ENCODE peak calls at places on chromosomes 13 and 19, in four cellular contexts. One of them, this sample, is unnamed.

GRCh38 chr13:98216711-98217110 is 39.6 kb upstream of the RNF113B start:
- DNase-seq in GM12891: no peak
- DNase-seq in IMR-90: peak
- DNase-seq in heart left ventricle: no peak
- DNase-seq in this sample: no peak

GRCh38 chr13:43786766-43787517 is at the start of gene ENOX1:
- DNase-seq in GM12891: peak
- DNase-seq in IMR-90: peak
- DNase-seq in heart left ventricle: peak
- DNase-seq in this sample: peak

GRCh38 chr19:7868326-7868670 is 5.9 kb downstream of the PRR36 start:
- DNase-seq in GM12891: no peak
- DNase-seq in IMR-90: no peak
- DNase-seq in heart left ventricle: no peak
- DNase-seq in this sample: no peak

GRCh38 chr13:99375806-99376080 is 68.5 kb upstream of the GPR183 start:
- DNase-seq in GM12891: no peak
- DNase-seq in IMR-90: no peak
- DNase-seq in heart left ventricle: no peak
- DNase-seq in this sample: no peak

GRCh38 chr13:95677564-95678386 is 836 bp downstream of the DNAJC3 start:
- DNase-seq in GM12891: no peak
- DNase-seq in IMR-90: peak
- DNase-seq in heart left ventricle: no peak
- DNase-seq in this sample: peak

GRCh38 chr13:44432595-44432994 is 59.0 kb downstream of the SERP2 start:
- DNase-seq in GM12891: no peak
- DNase-seq in IMR-90: peak
- DNase-seq in heart left ventricle: no peak
- DNase-seq in this sample: no peak

GRCh38 chr19:49362926-49363264 is 679 bp upstream of the TEAD2 start:
- DNase-seq in GM12891: no peak
- DNase-seq in IMR-90: peak
- DNase-seq in heart left ventricle: peak
- DNase-seq in this sample: peak

GRCh38 chr19:45508931-45509691 is 1.8 kb downstream of the VASP start:
- DNase-seq in GM12891: peak
- DNase-seq in IMR-90: peak
- DNase-seq in heart left ventricle: peak
- DNase-seq in this sample: peak

GRCh38 chr13:106580551-106580950 is 12.6 kb upstream of the ARGLU1 start:
- DNase-seq in GM12891: no peak
- DNase-seq in IMR-90: no peak
- DNase-seq in heart left ventricle: no peak
- DNase-seq in this sample: no peak

GRCh38 chr19:8973501-8974091 is 36.6 kb downstream of the MUC16 start:
- DNase-seq in GM12891: no peak
- DNase-seq in IMR-90: no peak
- DNase-seq in heart left ventricle: no peak
- DNase-seq in this sample: peak

GRCh38 chr19:34851277-34851804 is 75.4 kb upstream of the ZNF30 start:
- DNase-seq in GM12891: no peak
- DNase-seq in IMR-90: no peak
- DNase-seq in heart left ventricle: no peak
- DNase-seq in this sample: no peak

GRCh38 chr13:34361528-34361927 is 543.6 kb downstream of the RFC3 start:
- DNase-seq in GM12891: no peak
- DNase-seq in IMR-90: no peak
- DNase-seq in heart left ventricle: no peak
- DNase-seq in this sample: no peak

GRCh38 chr13:48571121-48571901 is 38.4 kb upstream of the RCBTB2 start:
- DNase-seq in GM12891: no peak
- DNase-seq in IMR-90: peak
- DNase-seq in heart left ventricle: no peak
- DNase-seq in this sample: no peak

GRCh38 chr13:58134012-58134411 is 502.5 kb downstream of the PCDH17 start:
- DNase-seq in GM12891: no peak
- DNase-seq in IMR-90: no peak
- DNase-seq in heart left ventricle: no peak
- DNase-seq in this sample: no peak

GRCh38 chr19:19816679-19817078 is 4.9 kb downstream of the ZNF506 start:
- DNase-seq in GM12891: no peak
- DNase-seq in IMR-90: no peak
- DNase-seq in heart left ventricle: no peak
- DNase-seq in this sample: no peak

GRCh38 chr13:113644800-113645199 is 13.2 kb downstream of the ATP4B start:
- DNase-seq in GM12891: no peak
- DNase-seq in IMR-90: no peak
- DNase-seq in heart left ventricle: no peak
- DNase-seq in this sample: no peak

GRCh38 chr13:113643593-113643992 is 14.4 kb downstream of the ATP4B start:
- DNase-seq in GM12891: no peak
- DNase-seq in IMR-90: no peak
- DNase-seq in heart left ventricle: no peak
- DNase-seq in this sample: no peak

GRCh38 chr13:113645329-113645728 is 12.7 kb downstream of the ATP4B start:
- DNase-seq in GM12891: no peak
- DNase-seq in IMR-90: no peak
- DNase-seq in heart left ventricle: no peak
- DNase-seq in this sample: no peak

GRCh38 chr13:113641426-113641825 is 16.6 kb downstream of the ATP4B start:
- DNase-seq in GM12891: no peak
- DNase-seq in IMR-90: no peak
- DNase-seq in heart left ventricle: peak
- DNase-seq in this sample: no peak

GRCh38 chr13:113642563-113642962 is 15.4 kb downstream of the ATP4B start:
- DNase-seq in GM12891: no peak
- DNase-seq in IMR-90: no peak
- DNase-seq in heart left ventricle: no peak
- DNase-seq in this sample: no peak
- TF ChIP-seq POLR2A in GM12891: no peak
- TF ChIP-seq POLR2A in IMR-90: no peak
- TF ChIP-seq POLR2A in heart left ventricle: no peak
- TF ChIP-seq POLR2A in this sample: no peak

GRCh38 chr19:29664753-29665214 is 477 bp upstream of the PLEKHF1 start:
- DNase-seq in GM12891: no peak
- DNase-seq in IMR-90: no peak
- DNase-seq in heart left ventricle: no peak
- DNase-seq in this sample: no peak

GRCh38 chr19:29666634-29667389 is 1.6 kb downstream of the PLEKHF1 start:
- DNase-seq in GM12891: no peak
- DNase-seq in IMR-90: peak
- DNase-seq in heart left ventricle: peak
- DNase-seq in this sample: peak

GRCh38 chr19:29665215-29665825 is at the start of gene PLEKHF1:
- DNase-seq in GM12891: peak
- DNase-seq in IMR-90: peak
- DNase-seq in heart left ventricle: peak
- DNase-seq in this sample: peak

GRCh38 chr19:29667390-29667783 is 2.1 kb downstream of the PLEKHF1 start:
- DNase-seq in GM12891: no peak
- DNase-seq in IMR-90: no peak
- DNase-seq in heart left ventricle: no peak
- DNase-seq in this sample: no peak

GRCh38 chr19:29665826-29666633 is 769 bp downstream of the PLEKHF1 start:
- DNase-seq in GM12891: no peak
- DNase-seq in IMR-90: peak
- DNase-seq in heart left ventricle: peak
- DNase-seq in this sample: no peak
- TF ChIP-seq POLR2A in GM12891: no peak
- TF ChIP-seq POLR2A in IMR-90: peak
- TF ChIP-seq POLR2A in heart left ventricle: peak
- TF ChIP-seq POLR2A in this sample: no peak

GRCh38 chr19:31698352-31698751 is 349.1 kb upstream of the TSHZ3 start:
- DNase-seq in GM12891: no peak
- DNase-seq in IMR-90: no peak
- DNase-seq in heart left ventricle: no peak
- DNase-seq in this sample: no peak
- TF ChIP-seq POLR2A in GM12891: no peak
- TF ChIP-seq POLR2A in IMR-90: no peak
- TF ChIP-seq POLR2A in heart left ventricle: no peak
- TF ChIP-seq POLR2A in this sample: no peak

DNA sequence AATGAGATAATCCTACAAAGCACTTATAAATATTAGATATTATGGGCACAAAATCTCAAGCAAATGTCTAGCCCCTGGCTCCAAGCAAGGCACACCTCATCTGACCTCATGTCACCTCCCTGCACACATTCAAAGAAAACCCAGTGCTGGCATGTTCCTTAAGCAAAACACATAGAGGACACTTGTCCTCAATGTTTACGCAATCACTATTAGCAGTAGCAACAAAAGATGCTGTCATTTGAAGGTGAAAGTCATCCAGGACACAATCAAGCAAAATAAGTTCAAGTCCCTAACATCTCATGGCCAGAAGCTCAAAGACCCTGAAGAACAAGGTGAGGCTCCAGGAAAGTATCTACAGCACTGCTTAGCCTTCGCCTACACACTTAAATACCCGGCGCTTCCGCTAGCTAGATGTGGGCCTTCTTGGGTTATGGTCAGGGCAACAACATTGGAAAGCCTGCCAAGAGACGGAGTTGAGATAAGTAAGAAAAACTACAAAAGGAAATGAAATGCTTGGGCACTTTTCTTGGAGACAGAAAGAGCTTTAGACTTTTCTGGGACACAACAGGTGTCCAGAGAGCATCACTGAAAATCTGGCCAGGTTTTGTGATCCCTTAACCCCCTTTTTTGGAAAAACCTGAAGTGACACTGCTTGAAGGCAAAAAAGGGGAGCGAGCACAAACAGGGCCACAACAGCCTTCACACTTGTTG is 85.7 kb downstream of the FOXO1 start:
- DNase-seq in GM12891: no peak
- DNase-seq in IMR-90: no peak
- DNase-seq in heart left ventricle: no peak
- DNase-seq in this sample: no peak
- TF ChIP-seq POLR2A in GM12891: no peak
- TF ChIP-seq POLR2A in IMR-90: no peak
- TF ChIP-seq POLR2A in heart left ventricle: no peak
- TF ChIP-seq POLR2A in this sample: no peak

GRCh38 chr19:531009-531752 is 379 bp upstream of the CDC34 start:
- DNase-seq in GM12891: peak
- DNase-seq in IMR-90: peak
- DNase-seq in heart left ventricle: peak
- DNase-seq in this sample: peak
- TF ChIP-seq POLR2A in GM12891: peak
- TF ChIP-seq POLR2A in IMR-90: no peak
- TF ChIP-seq POLR2A in heart left ventricle: peak
- TF ChIP-seq POLR2A in this sample: peak

GRCh38 chr19:16115309-16116039 is 3.8 kb downstream of the RAB8A start:
- DNase-seq in GM12891: no peak
- DNase-seq in IMR-90: no peak
- DNase-seq in heart left ventricle: no peak
- DNase-seq in this sample: no peak

GRCh38 chr19:16111909-16112752 is 442 bp downstream of the RAB8A start:
- DNase-seq in GM12891: no peak
- DNase-seq in IMR-90: no peak
- DNase-seq in heart left ventricle: no peak
- DNase-seq in this sample: no peak

GRCh38 chr19:16112778-16113177 is 1.1 kb downstream of the RAB8A start:
- DNase-seq in GM12891: no peak
- DNase-seq in IMR-90: no peak
- DNase-seq in heart left ventricle: no peak
- DNase-seq in this sample: no peak

GRCh38 chr19:16113727-16114126 is 2.0 kb downstream of the RAB8A start:
- DNase-seq in GM12891: no peak
- DNase-seq in IMR-90: no peak
- DNase-seq in heart left ventricle: no peak
- DNase-seq in this sample: no peak

DNA sequence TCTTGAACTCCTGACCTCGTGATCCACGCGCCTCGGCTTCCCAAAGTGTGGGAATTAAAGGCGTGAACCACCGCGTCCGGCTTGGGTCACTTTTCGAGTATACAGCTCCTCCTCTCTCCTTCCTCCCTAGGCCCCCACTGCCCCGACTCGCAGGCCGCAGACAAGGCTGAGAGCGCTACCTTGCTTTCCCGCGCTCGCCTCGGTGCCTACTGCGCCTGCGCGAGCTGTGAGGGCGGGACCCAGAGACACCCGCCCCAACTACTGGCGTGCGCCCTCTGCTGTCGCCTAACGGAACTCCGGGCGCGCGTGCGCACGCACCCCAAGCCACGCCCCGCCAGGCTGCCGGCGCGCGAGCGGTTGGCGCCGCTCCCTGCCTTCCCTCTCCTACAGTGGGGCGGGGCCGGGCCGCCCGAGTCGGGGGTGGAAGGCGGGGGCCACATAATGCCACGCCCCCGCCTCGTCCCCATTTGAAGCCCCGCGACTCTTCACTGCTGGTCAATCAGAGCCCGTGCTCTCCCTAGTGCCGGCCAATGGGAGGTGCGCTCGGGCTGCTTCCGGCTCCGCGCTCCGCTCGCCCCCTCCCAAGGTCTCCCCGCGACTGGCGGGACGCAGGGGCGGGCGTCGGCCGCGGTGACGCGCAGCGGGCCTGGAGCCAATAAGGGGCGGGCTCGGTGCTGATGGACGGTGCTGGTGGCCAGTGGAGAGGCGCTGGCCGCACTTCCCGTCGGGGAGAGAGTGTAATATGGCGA is at the start of gene RAB8A:
- DNase-seq in GM12891: peak
- DNase-seq in IMR-90: peak
- DNase-seq in heart left ventricle: peak
- DNase-seq in this sample: peak
- TF ChIP-seq POLR2A in GM12891: no peak
- TF ChIP-seq POLR2A in IMR-90: no peak
- TF ChIP-seq POLR2A in heart left ventricle: no peak
- TF ChIP-seq POLR2A in this sample: peak

DNA sequence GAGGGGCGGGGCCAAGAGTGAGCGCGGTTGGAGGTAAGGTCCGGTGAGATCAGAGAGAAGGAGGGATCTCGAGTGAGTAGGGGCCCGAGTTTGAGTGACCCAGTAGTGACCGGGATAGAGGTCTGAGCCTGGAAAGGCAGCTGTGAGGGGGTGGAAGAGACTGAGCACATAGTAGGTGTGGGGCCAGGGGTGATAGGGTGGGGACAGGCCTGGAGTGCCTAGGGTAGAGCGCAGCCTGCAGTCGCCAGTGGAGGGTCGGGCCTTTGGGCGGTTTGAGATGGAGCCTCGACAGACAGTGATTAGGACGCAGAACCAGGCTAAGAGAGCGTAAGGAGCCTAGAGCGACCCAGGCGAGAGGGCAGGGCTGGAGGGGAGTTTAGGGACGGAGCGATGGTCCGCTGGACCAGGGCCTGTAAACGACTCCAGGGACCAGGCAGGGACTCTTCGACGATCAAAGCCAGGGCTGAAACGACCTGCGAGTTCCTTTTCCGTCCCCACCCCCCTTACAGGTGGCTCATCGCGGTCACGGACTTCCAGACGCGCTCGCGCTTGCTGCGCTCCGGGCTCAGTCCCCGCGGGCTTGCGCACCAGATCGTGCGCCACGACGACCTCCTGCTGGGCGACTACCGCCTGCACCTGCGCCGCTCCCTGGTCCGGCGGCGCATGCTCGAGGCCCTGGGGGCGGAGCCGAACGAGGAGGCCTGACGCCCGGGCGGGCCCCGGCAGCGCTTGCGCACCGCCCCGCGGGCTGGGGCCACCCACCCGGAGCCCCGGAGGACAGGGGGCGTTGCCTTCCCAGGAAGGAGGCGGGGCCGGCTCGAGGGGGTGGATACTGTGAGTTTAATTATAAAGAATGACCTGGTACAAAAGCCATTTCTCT is 9.4 kb downstream of the C19orf81 start:
- DNase-seq in GM12891: no peak
- DNase-seq in IMR-90: peak
- DNase-seq in heart left ventricle: peak
- DNase-seq in this sample: peak
- TF ChIP-seq POLR2A in GM12891: no peak
- TF ChIP-seq POLR2A in IMR-90: no peak
- TF ChIP-seq POLR2A in heart left ventricle: peak
- TF ChIP-seq POLR2A in this sample: peak